ENCODE peak calls at places on chromosomes 7 and 10, in five cellular contexts. C is adipocyte, Y is NT2/D1, K is PC-3, H is IMR-90. Z is an unnamed sample.

GRCh38 chr10:7288060-7288690 is 122.7 kb downstream of the SFMBT2 start:
- DNase-seq in H (no peak), C (no peak), K (peak), Y (no peak), Z (no peak)

GRCh38 chr10:133438711-133439273 is 14.4 kb upstream of the SPRN start:
- DNase-seq in C (peak), K (peak), H (no peak), Y (no peak), Z (no peak)

GRCh38 chr7:40014376-40014775 is 64.3 kb downstream of the CDK13 start:
- DNase-seq in K (no peak), H (no peak), Y (no peak), C (no peak), Z (no peak)

GRCh38 chr10:79268100-79268670 is 79.1 kb upstream of the PPIF start:
- DNase-seq in Y (no peak), K (peak), C (peak), H (peak), Z (no peak)

GRCh38 chr10:132748135-132748534 is 37.8 kb downstream of the NKX6-2 start:
- DNase-seq in K (no peak), H (no peak), Y (no peak), C (no peak), Z (no peak)

GRCh38 chr10:10911035-10911434 is 106.6 kb upstream of the CELF2 start:
- DNase-seq in K (no peak), Y (no peak), H (no peak), C (no peak), Z (no peak)

GRCh38 chr10:48332166-48332870 is 25.8 kb downstream of the MAPK8 start:
- DNase-seq in K (peak), Y (no peak), H (no peak), C (no peak), Z (no peak)

GRCh38 chr7:45136106-45137060 is 21.2 kb upstream of the RAMP3 start:
- DNase-seq in Y (peak), C (peak), H (peak), K (peak), Z (no peak)

GRCh38 chr10:6757119-6757518 is 177.0 kb upstream of the PRKCQ start:
- DNase-seq in K (no peak), Y (no peak), H (no peak), C (no peak), Z (no peak)

GRCh38 chr10:31075434-31075833 is 43.8 kb upstream of the ZNF438 start:
- DNase-seq in H (peak), Y (no peak), K (peak), C (peak), Z (no peak)

GRCh38 chr10:17088118-17088806 is 41.3 kb downstream of the CUBN start:
- DNase-seq in H (peak), K (peak), Y (no peak), C (peak), Z (no peak)

GRCh38 chr10:58868736-58869435 is 307.6 kb upstream of the PHYHIPL start:
- DNase-seq in H (peak), Y (no peak), K (no peak), C (no peak), Z (no peak)

GRCh38 chr10:87804939-87805569 is 13.0 kb downstream of the ATAD1 start:
- DNase-seq in K (peak), C (no peak), H (no peak), Y (no peak), Z (no peak)

GRCh38 chr10:58384536-58384998 is 643 bp upstream of the TFAM start:
- DNase-seq in H (no peak), C (no peak), K (no peak), Y (no peak), Z (no peak)

GRCh38 chr7:116788542-116789197 is 73.7 kb upstream of the CAPZA2 start:
- DNase-seq in H (peak), C (no peak), K (no peak), Y (no peak), Z (no peak)
- H3K9ac ChIP-seq in H (no peak), C (no peak), K (no peak), Y (no peak), Z (no peak)

GRCh38 chr7:21942955-21943354 is 2.7 kb downstream of the CDCA7L start:
- DNase-seq in H (no peak), C (no peak), Y (no peak), K (peak), Z (no peak)

GRCh38 chr7:21938463-21938862 is 7.2 kb downstream of the CDCA7L start:
- DNase-seq in C (no peak), K (peak), H (no peak), Y (no peak), Z (no peak)

GRCh38 chr7:21939858-21940322 is 5.8 kb downstream of the CDCA7L start:
- DNase-seq in Y (no peak), H (no peak), K (no peak), C (no peak), Z (no peak)

GRCh38 chr7:21941570-21942224 is 4.0 kb downstream of the CDCA7L start:
- DNase-seq in Y (no peak), H (peak), K (peak), C (no peak), Z (no peak)

DNA sequence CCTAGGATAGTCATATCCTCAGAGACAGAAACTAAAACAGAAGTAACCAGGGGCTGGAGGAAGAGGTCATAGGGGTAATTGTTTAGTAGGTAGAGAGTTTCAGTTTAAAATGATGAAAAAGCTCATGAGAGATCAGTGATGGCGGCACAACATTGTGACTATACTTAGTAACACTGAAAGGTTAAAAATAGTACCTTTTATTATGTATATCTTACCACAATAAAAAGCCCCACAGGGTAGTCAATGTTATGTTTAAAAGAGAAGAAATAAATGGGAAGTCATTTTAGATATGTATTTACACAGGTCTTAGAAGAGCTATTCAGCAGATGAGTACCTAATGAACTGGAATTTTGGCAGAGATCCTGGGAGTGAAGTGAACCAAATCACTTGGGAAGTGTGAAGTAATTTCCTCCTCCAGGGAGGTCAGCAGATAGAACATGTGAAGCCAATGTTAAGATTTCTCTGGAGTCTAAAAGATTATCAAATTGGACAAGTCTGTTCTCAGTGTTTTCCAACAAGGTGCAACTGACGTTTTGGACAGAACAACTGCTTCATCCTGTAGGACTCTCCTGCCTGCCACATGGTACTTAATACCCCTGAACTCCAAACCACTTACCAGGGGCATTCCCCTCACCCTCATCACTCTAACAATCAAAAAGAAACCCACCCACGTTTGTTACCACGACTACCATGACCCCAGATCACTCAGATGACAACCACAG is 6.4 kb downstream of the CDCA7L start:
- DNase-seq in C (no peak), K (peak), H (no peak), Y (no peak), Z (no peak)
- H3K9ac ChIP-seq in C (no peak), K (no peak), H (no peak), Y (no peak), Z (no peak)

GRCh38 chr7:71286924-71287323 is 155.0 kb downstream of the GALNT17 start:
- DNase-seq in K (no peak), C (no peak), Y (no peak), H (no peak), Z (no peak)

GRCh38 chr7:71283802-71284201 is 151.9 kb downstream of the GALNT17 start:
- DNase-seq in K (no peak), C (no peak), H (no peak), Y (no peak), Z (no peak)

GRCh38 chr7:71285614-71286013 is 153.7 kb downstream of the GALNT17 start:
- DNase-seq in K (no peak), Y (no peak), H (no peak), C (no peak), Z (no peak)

GRCh38 chr7:71290382-71290781 is 158.4 kb downstream of the GALNT17 start:
- DNase-seq in H (no peak), Y (no peak), K (no peak), C (no peak), Z (no peak)

GRCh38 chr7:71286336-71286735 is 154.4 kb downstream of the GALNT17 start:
- DNase-seq in Y (no peak), K (no peak), C (no peak), H (no peak), Z (no peak)
- H3K9ac ChIP-seq in Y (no peak), K (no peak), C (no peak), H (no peak), Z (no peak)

GRCh38 chr10:2464476-2464875 is 602.9 kb upstream of the PFKP start:
- DNase-seq in Y (no peak), H (no peak), C (no peak), K (no peak), Z (no peak)

GRCh38 chr10:2460846-2461245 is 606.5 kb upstream of the PFKP start:
- DNase-seq in Y (no peak), C (no peak), H (no peak), K (no peak), Z (no peak)

DNA sequence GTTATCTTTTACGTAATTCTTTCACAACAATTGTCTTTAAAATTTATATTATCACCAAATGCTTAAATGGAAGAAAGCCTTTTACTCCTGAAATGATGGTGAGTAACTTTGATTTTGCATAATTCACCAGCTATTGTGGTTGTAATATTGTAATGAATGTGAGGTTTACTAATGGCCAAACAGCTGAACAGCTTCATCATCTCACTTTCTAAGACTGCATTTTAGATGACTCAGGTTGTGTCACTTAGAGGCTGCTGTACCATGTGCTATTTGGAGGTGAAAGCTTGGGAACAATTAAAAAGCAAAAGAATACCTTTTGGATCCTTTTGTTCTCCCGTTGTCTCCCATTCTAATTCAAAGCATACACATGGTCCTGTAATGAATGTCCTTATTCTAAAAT is 604.0 kb upstream of the PFKP start:
- DNase-seq in Y (no peak), H (no peak), C (no peak), K (no peak), Z (no peak)
- H3K9ac ChIP-seq in Y (no peak), H (no peak), C (no peak), K (no peak), Z (no peak)

DNA sequence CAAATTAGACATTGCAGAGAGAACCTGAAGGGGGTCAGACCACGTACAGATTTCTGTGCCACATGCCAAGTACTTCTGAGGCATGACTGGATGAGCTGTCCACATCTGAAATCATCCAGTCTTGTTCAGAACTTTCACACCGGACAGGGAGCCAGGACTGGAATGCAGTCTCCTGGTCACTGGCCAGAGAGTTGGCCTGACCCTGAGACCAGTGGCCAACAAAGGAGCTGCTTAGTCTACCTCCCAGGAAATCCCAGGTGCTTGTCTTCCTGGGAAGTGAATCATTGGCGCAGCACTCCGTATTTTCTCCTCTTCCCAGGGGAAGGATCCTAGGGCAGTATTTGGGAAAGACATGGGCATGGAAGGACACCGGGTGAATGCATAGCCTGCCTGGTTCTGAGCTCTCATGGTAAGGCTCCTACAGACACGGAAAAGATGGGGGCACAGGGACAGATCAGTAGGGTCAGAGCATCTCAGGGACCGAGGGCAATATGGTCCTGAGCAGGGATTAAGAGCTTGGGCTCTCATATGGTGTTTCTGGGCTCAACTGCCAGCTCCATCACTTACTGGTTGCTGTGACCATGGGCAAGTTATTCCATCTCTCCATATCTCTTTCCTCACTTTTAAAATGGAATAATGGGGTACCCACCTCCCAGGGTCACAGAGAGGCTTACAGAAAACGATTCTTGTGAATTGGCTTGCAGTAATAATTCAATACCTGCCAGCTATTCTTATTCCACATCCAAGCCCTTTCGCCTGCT is 1.3 kb upstream of the SCD start:
- DNase-seq in H (peak), C (peak), Y (no peak), K (peak), Z (no peak)
- H3K9ac ChIP-seq in H (peak), C (peak), Y (peak), K (peak), Z (no peak)

DNA sequence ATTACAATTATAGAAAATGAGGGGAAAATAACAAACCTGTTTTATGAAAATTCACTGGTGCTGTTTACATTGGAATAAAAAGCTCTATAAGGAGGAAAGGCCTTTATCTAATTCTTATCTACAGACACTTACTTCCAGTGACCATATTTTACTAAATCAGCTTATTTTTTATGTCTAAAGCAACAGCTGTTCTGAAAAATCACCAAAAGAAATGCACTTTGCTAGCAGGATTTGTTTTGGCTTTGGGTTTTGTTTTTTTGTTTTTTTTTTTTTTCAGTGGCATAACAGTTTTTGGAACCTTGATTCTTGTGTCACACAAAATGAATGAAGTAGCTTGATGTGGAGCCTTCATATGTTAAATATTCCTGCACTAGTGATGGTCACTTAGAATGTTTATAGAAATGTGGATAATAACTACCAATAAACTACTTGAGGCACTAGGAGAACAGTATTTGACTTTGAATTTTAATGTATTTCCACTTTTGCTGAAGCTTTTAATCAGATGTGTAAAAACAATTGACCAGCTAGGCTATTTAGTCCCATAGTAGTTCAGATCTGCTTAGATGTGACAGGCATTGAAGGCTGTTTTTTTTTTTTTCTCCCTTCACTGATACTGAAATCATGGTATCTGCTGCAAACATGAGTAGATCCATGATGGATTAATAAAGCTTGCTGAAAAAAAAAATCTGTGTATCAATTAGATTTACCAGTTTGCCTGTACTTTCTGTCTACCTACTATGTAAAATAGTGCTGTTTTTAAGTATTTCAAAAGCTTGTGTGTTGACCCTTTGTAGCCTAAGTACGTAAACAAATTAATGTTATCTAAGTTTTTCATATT is 2.8 kb downstream of the ARL4A start:
- DNase-seq in H (no peak), C (no peak), K (no peak), Y (no peak), Z (no peak)
- H3K9ac ChIP-seq in H (no peak), C (peak), K (peak), Y (peak), Z (no peak)

DNA sequence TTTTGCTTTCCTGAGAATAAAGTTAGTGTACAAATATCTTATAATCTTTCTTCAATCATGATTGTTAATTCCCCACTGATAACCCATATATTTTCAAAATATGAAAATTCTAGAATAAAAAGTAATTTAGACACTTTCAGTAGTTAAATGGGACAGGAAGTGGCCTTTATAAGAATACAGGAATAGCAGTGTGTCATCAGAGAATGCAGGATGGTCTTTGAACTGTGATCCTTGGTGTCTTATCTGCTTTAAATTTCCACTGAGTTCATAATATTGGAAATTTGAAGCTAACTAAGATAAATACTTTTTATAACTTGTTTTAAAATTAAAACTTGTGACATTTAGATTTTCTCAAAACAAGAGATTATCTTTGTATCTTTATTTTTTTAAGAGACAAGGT is 75.4 kb downstream of the CREM start:
- DNase-seq in C (no peak), Y (no peak), K (no peak), H (no peak), Z (no peak)
- H3K9ac ChIP-seq in C (no peak), Y (no peak), K (no peak), H (no peak), Z (no peak)

GRCh38 chr7:30032310-30033125 is 4.3 kb downstream of the PLEKHA8 start:
- DNase-seq in H (peak), K (peak), C (peak), Y (no peak), Z (no peak)

GRCh38 chr7:30029696-30030095 is 1.5 kb downstream of the PLEKHA8 start:
- DNase-seq in K (no peak), Y (no peak), C (peak), H (no peak), Z (no peak)

GRCh38 chr7:30036220-30036619 is 8.0 kb downstream of the PLEKHA8 start:
- DNase-seq in K (no peak), Y (no peak), C (no peak), H (no peak), Z (no peak)

GRCh38 chr7:30038182-30038980 is 10.2 kb downstream of the PLEKHA8 start:
- DNase-seq in C (peak), K (no peak), Y (no peak), H (peak), Z (no peak)

GRCh38 chr7:30034501-30034900 is 6.3 kb downstream of the PLEKHA8 start:
- DNase-seq in C (no peak), K (no peak), H (no peak), Y (no peak), Z (no peak)
- H3K9ac ChIP-seq in C (no peak), K (no peak), H (no peak), Y (no peak), Z (no peak)

GRCh38 chr7:8149222-8149621 is 112.7 kb downstream of the ICA1 start:
- DNase-seq in Y (no peak), C (peak), K (no peak), H (no peak), Z (no peak)

GRCh38 chr7:8144856-8145255 is 117.1 kb downstream of the ICA1 start:
- DNase-seq in C (no peak), K (no peak), H (no peak), Y (no peak), Z (no peak)

GRCh38 chr7:8147760-8148463 is 114.1 kb downstream of the ICA1 start:
- DNase-seq in H (no peak), K (no peak), C (no peak), Y (no peak), Z (no peak)

GRCh38 chr7:8146156-8146555 is 115.8 kb downstream of the ICA1 start:
- DNase-seq in C (no peak), K (no peak), H (no peak), Y (no peak), Z (no peak)

DNA sequence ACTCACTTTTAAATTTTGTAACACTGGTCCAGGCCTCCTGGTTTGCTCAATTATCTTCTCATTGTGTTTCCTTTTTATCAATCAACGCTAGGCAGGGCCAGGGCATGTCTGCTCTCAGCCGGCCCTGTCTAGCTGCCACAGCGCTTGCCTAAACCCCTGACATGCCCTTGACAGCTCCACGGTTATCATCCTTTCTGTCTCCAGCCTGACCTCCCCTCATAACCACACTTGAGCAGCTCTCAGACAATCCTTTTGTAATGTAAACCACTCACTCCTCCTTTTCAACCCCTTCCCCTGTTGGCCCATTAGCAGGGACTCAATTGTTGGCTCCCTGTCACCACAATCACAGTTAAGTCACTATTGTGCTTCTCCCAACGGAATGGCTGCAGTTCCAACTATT is 115.0 kb downstream of the ICA1 start:
- DNase-seq in H (no peak), C (no peak), K (no peak), Y (peak), Z (no peak)
- H3K9ac ChIP-seq in H (no peak), C (no peak), K (no peak), Y (no peak), Z (no peak)

Z was measured in kidney.